ENCODE peak calls at places on chromosomes 4 and X, in five cellular contexts. C is A549, H is K562, G is IMR-90, U is GM12878. P is an unnamed sample.
A peak's percentile ranks its signal among the peaks of the same experiment; 100 is the strongest.

GRCh38 chr4:168021666-168022065 is 70.7 kb upstream of the ANXA10 start:
- DNase-seq in G (peak; percentile 47), C (no peak), U (no peak), H (no peak), P (no peak)

GRCh38 chrX:44216171-44216570 is 127.3 kb downstream of the EFHC2 start:
- DNase-seq in G (no peak), C (no peak), H (no peak), U (no peak), P (peak; percentile 23)

GRCh38 chrX:106035064-106035463 is 3.5 kb downstream of the SERPINA7 start:
- DNase-seq in G (no peak), U (no peak), C (no peak), H (no peak), P (no peak)

GRCh38 chr4:81743731-81744465 is 272.2 kb upstream of the RASGEF1B start:
- DNase-seq in U (no peak), G (no peak), C (no peak), H (no peak), P (no peak)

GRCh38 chr4:126733301-126733700 is 899.5 kb upstream of the INTU start:
- DNase-seq in G (peak; percentile 19), C (no peak), U (no peak), H (no peak), P (no peak)

GRCh38 chrX:119573840-119574393 is 446 bp upstream of the UBE2A start:
- DNase-seq in C (peak; percentile 44), U (no peak), G (peak; percentile 20), H (peak; percentile 37), P (peak; percentile 72)

GRCh38 chr4:125266901-125267601 is 47.7 kb upstream of the FAT4 start:
- DNase-seq in G (peak; percentile 87), H (no peak), U (no peak), C (no peak), P (no peak)

GRCh38 chr4:98873059-98873458 is 55.9 kb downstream of the EIF4E start:
- DNase-seq in U (no peak), H (no peak), G (peak; percentile 35), C (no peak), P (no peak)

GRCh38 chr4:167216783-167217182 is 17.5 kb downstream of the SPOCK3 start:
- DNase-seq in C (no peak), U (no peak), G (no peak), H (no peak), P (no peak)

GRCh38 chrX:3815896-3816664 is 102.6 kb upstream of the PRKX start:
- DNase-seq in C (peak; percentile 8), G (peak; percentile 12), H (peak; percentile 41), U (peak; percentile 13), P (peak; percentile 56)
- TF ChIP-seq RCOR1 in C (no peak), G (no peak), H (no peak), U (no peak), P (no peak)

DNA sequence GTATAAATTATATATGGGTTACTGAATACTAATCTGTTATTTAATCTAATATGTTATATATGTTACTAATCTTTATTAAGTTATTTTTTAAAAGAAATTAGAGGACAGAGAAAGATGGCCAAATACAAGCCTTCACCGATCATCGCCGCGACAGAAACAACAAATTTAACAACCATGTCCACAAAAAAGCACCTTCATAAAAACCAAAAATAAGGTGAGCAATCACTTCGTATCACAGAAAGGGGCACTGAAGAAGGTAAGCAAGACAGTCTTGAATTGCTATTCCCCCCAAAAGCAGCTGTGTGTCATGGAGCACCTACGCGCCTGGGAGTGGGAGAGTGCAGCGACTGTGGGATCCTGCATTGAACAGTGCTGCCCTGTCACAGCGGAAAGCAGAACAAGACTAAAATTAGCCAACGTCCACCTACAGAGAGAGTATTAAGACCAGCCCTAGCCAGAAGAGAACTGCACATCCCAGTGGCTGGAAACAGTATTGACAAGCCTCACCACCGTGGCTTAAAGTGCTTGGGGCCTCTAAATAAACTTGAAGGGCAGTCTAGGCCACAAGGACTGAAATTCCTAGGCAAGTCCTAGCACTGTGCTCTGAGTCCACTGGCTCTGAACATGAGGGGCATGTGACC is 38.5 kb downstream of the LRBA start:
- DNase-seq in G (no peak), U (no peak), H (peak; percentile 17), C (no peak), P (no peak)
- TF ChIP-seq RCOR1 in G (no peak), U (no peak), H (no peak), C (no peak), P (no peak)

GRCh38 chr4:136934601-136935000 is 597.7 kb downstream of the PCDH18 start:
- DNase-seq in G (no peak), U (no peak), H (no peak), C (no peak), P (no peak)

GRCh38 chr4:136939781-136940180 is 592.5 kb downstream of the PCDH18 start:
- DNase-seq in G (no peak), C (no peak), U (no peak), H (no peak), P (no peak)

GRCh38 chr4:136931771-136932170 is 600.5 kb downstream of the PCDH18 start:
- DNase-seq in H (no peak), U (no peak), G (no peak), C (no peak), P (no peak)

GRCh38 chr4:136935305-136935704 is 597.0 kb downstream of the PCDH18 start:
- DNase-seq in H (no peak), G (no peak), C (no peak), U (no peak), P (no peak)
- TF ChIP-seq RCOR1 in H (no peak), G (no peak), C (no peak), U (no peak), P (no peak)

GRCh38 chr4:3656441-3657376 is 109.5 kb upstream of the ADRA2C start:
- DNase-seq in G (no peak), U (no peak), C (no peak), H (no peak), P (no peak)
- TF ChIP-seq RCOR1 in G (no peak), U (no peak), C (no peak), H (no peak), P (no peak)

DNA sequence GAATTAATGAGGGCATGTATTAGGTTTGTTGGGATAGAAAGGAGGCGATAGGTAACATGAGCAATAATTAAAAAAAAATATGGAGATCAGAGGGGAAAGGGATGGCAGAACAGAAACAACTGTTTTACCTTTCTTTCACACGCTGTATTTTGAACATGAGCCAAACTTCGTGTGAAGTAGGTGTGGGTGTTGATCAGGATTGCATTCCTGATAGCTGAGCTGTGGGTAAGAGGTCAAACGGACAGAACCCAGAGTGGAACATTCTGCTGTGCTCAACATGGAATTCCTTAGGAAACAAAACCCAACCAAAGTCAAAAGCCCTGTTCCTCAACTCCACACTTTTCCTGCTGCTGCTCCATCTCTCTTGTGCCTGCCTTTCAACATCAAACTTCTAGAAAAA is 162.5 kb upstream of the CASK start:
- DNase-seq in U (no peak), G (no peak), C (no peak), H (no peak), P (no peak)
- TF ChIP-seq RCOR1 in U (no peak), G (no peak), C (no peak), H (no peak), P (no peak)

GRCh38 chr4:7322166-7322991 is 112.4 kb downstream of the PSAPL1 start:
- DNase-seq in H (no peak), U (no peak), C (no peak), G (no peak), P (no peak)
- TF ChIP-seq RCOR1 in H (no peak), U (no peak), C (no peak), G (no peak), P (no peak)

GRCh38 chr4:136687118-136687517 is 845.2 kb downstream of the PCDH18 start:
- DNase-seq in H (no peak), C (no peak), U (no peak), G (no peak), P (no peak)
- TF ChIP-seq RCOR1 in H (no peak), C (no peak), U (no peak), G (no peak), P (no peak)

DNA sequence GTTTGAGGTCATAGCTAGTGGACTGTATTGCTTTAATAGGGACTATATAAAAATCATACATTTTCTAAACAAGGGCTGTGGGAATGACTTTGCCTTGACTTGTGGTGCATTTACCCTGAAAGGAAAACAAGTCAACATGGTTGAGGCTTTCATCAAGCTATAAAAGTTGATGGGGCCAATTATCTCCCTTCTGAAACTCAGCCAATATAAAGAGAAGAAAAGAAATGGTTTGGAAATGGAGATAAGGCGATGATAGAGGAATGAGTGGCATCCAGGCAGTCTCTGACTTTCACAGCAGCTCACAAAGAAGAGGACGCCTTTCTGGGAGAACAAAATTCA is 118.7 kb downstream of the SMARCA1 start:
- DNase-seq in C (no peak), H (no peak), U (no peak), G (no peak), P (no peak)
- TF ChIP-seq RCOR1 in C (no peak), H (no peak), U (no peak), G (no peak), P (no peak)

GRCh38 chr4:31230579-31230978 is 510.4 kb downstream of the PCDH7 start:
- DNase-seq in U (no peak), C (no peak), G (no peak), H (no peak), P (no peak)
- TF ChIP-seq RCOR1 in U (no peak), C (no peak), G (no peak), H (no peak), P (no peak)